ENCODE peak calls at places on chromosome 10, in nine cellular contexts. S is Calu3; R is HCT116; H is left cardiac atrium; A is activated T-cell treated with anti-CD3 and anti-CD28 coated beads, Interleukin-2, amount 50 U/mL, for 72 hours; W is stromal cell of bone marrow; G is head of caudate nucleus; E is T1000; L is activated gamma-delta T cell. F is an unnamed sample.

GRCh38 chr10:119344381-119344780 is 137.0 kb downstream of the GRK5 start:
- DNase-seq in S (no peak), W (no peak), A (no peak), H (peak; percentile 14), E (no peak), L (no peak), G (no peak), R (no peak), F (no peak)

GRCh38 chr10:119250641-119251314 is 43.4 kb downstream of the GRK5 start:
- DNase-seq in L (no peak), E (peak; percentile 32), H (no peak), G (no peak), R (no peak), S (no peak), A (no peak), W (peak; percentile 54), F (peak; percentile 41)

GRCh38 chr10:77925410-77925794 is 1.2 kb downstream of the DLG5 start:
- DNase-seq in G (peak; percentile 37), E (no peak), L (no peak), W (peak; percentile 41), H (no peak), R (no peak), A (no peak), S (peak; percentile 39), F (no peak)

GRCh38 chr10:86315543-86315942 is 51.1 kb downstream of the GRID1 start:
- DNase-seq in W (no peak), E (no peak), R (no peak), A (no peak), S (no peak), L (no peak), G (no peak), H (no peak), F (no peak)

GRCh38 chr10:48251525-48252353 is 22.8 kb downstream of the FRMPD2 start:
- DNase-seq in H (no peak), W (no peak), L (no peak), E (no peak), G (no peak), R (no peak), S (peak; percentile 17), A (no peak), F (peak; percentile 27)

GRCh38 chr10:92914478-92915066 is 66.3 kb downstream of the EXOC6 start:
- DNase-seq in L (no peak), A (peak; percentile 52), W (peak; percentile 27), G (peak; percentile 36), E (no peak), R (peak; percentile 51), S (peak; percentile 63), H (peak; percentile 27), F (peak; percentile 37)

GRCh38 chr10:95260397-95260881 is 30.4 kb downstream of the PDLIM1 start:
- DNase-seq in L (no peak), H (no peak), R (no peak), E (peak; percentile 51), A (no peak), W (no peak), S (peak; percentile 28), G (no peak), F (peak; percentile 52)

GRCh38 chr10:63603709-63604445 is 82.7 kb downstream of the REEP3 start:
- DNase-seq in R (no peak), H (no peak), E (no peak), G (no peak), A (no peak), S (no peak), W (no peak), L (no peak), F (no peak)

GRCh38 chr10:86348321-86349210 is 18.0 kb downstream of the GRID1 start:
- DNase-seq in R (no peak), H (no peak), G (peak; percentile 71), E (no peak), L (no peak), A (no peak), S (no peak), W (no peak), F (no peak)

GRCh38 chr10:101564490-101564991 is 23.5 kb downstream of the POLL start:
- DNase-seq in E (no peak), H (no peak), R (no peak), G (no peak), S (no peak), W (no peak), L (no peak), A (no peak), F (no peak)

GRCh38 chr10:46240684-46241565 is 45.9 kb upstream of the ANTXRL start:
- DNase-seq in S (no peak), L (no peak), W (no peak), E (no peak), R (no peak), A (peak; percentile 40), H (no peak), G (no peak), F (no peak)

GRCh38 chr10:7610651-7611389 is 55.9 kb downstream of the ITIH5 start:
- DNase-seq in S (no peak), W (peak; percentile 81), A (no peak), L (no peak), E (no peak), G (no peak), R (peak; percentile 7), H (peak; percentile 39), F (no peak)

GRCh38 chr10:78044179-78044578 is 10.5 kb downstream of the RPS24 start:
- DNase-seq in S (no peak), A (no peak), G (no peak), R (no peak), E (no peak), L (no peak), H (no peak), W (no peak), F (no peak)

GRCh38 chr10:131242007-131242406 is 69.5 kb downstream of the TCERG1L start:
- DNase-seq in G (peak; percentile 37), E (no peak), S (no peak), A (no peak), R (peak; percentile 0), L (no peak), W (no peak), H (peak; percentile 35), F (no peak)

GRCh38 chr10:75051308-75051707 is 60.1 kb upstream of the SAMD8 start:
- DNase-seq in H (no peak), S (no peak), L (no peak), G (no peak), W (no peak), R (no peak), E (no peak), A (no peak), F (no peak)

GRCh38 chr10:113441220-113441619 is 111.6 kb upstream of the HABP2 start:
- DNase-seq in R (no peak), A (no peak), W (no peak), G (no peak), L (no peak), S (no peak), H (no peak), E (no peak), F (no peak)

GRCh38 chr10:110512461-110513187 is 14.9 kb downstream of the DUSP5 start:
- DNase-seq in R (no peak), H (no peak), A (peak; percentile 81), L (no peak), S (no peak), E (peak; percentile 67), W (peak; percentile 91), G (no peak), F (no peak)

GRCh38 chr10:79391231-79392019 is 44.2 kb downstream of the PPIF start:
- DNase-seq in G (peak; percentile 29), R (no peak), S (no peak), H (peak; percentile 35), W (no peak), L (no peak), A (no peak), E (no peak), F (no peak)

GRCh38 chr10:123011987-123012386 is 3.2 kb downstream of the ACADSB start:
- DNase-seq in E (no peak), S (no peak), R (no peak), W (no peak), A (no peak), L (no peak), G (no peak), H (no peak), F (no peak)

GRCh38 chr10:77592946-77593636 is 44.5 kb downstream of the KCNMA1 start:
- DNase-seq in A (no peak), W (peak; percentile 98), H (no peak), S (no peak), E (peak; percentile 54), R (peak; percentile 63), L (no peak), G (no peak), F (peak; percentile 80)

GRCh38 chr10:49631975-49632374 is 18.1 kb downstream of the CHAT start:
- DNase-seq in A (no peak), S (no peak), E (no peak), R (no peak), W (no peak), L (no peak), H (no peak), G (peak; percentile 14), F (no peak)